ENCODE peak calls at places on chromosome 13, in five cellular contexts. X, R, D, T and Y are unnamed samples.

GRCh38 chr13:30134578-30134977 is 172.8 kb downstream of the KATNAL1 start:
- DNase-seq in D (no peak), T (no peak), X (no peak), R (no peak), Y (no peak)

GRCh38 chr13:43383488-43384165 is 360.2 kb downstream of the DNAJC15 start:
- DNase-seq in D (no peak), R (no peak), X (no peak), T (no peak), Y (no peak)

GRCh38 chr13:97280478-97280877 is 58.3 kb downstream of the MBNL2 start:
- DNase-seq in D (no peak), T (no peak), R (no peak), X (no peak), Y (no peak)

GRCh38 chr13:92224052-92224821 is 825.8 kb downstream of the GPC5 start:
- DNase-seq in X (no peak), T (no peak), D (no peak), R (no peak), Y (no peak)

GRCh38 chr13:109145631-109146030 is 516.2 kb downstream of the MYO16 start:
- DNase-seq in T (no peak), D (peak; percentile 30), X (no peak), R (peak; percentile 43), Y (no peak)

GRCh38 chr13:48775804-48776203 is 122.1 kb downstream of the CYSLTR2 start:
- DNase-seq in X (no peak), T (no peak), D (no peak), R (no peak), Y (no peak)

GRCh38 chr13:51035469-51035868 is 75.6 kb downstream of the C13orf42 start:
- DNase-seq in D (no peak), X (no peak), R (no peak), T (no peak), Y (no peak)

GRCh38 chr13:51148223-51148951 is 37.3 kb upstream of the C13orf42 start:
- DNase-seq in X (no peak), D (no peak), R (no peak), T (no peak), Y (no peak)

GRCh38 chr13:78768950-78769349 is 110.0 kb upstream of the OBI1 start:
- DNase-seq in X (no peak), R (no peak), T (no peak), D (no peak), Y (no peak)

GRCh38 chr13:110610955-110611595 is 4.3 kb upstream of the NAXD start:
- DNase-seq in R (no peak), X (no peak), T (no peak), D (no peak), Y (no peak)

GRCh38 chr13:32141462-32141861 is 109.9 kb downstream of the FRY start:
- DNase-seq in R (no peak), X (no peak), D (no peak), T (no peak), Y (no peak)

GRCh38 chr13:107376393-107377085 is 808.6 kb upstream of the ARGLU1 start:
- DNase-seq in R (no peak), T (no peak), X (no peak), D (no peak), Y (no peak)

GRCh38 chr13:83216521-83217245 is 665.6 kb downstream of the SLITRK1 start:
- DNase-seq in X (no peak), T (no peak), D (no peak), R (no peak), Y (no peak)
- H3K27ac ChIP-seq in X (no peak overlapping the region), T (no peak overlapping the region), D (no peak overlapping the region), R (no peak overlapping the region), Y (no peak overlapping the region)

GRCh38 chr13:114259374-114259773 is 22.0 kb upstream of the UPF3A start:
- DNase-seq in R (no peak), T (no peak), X (no peak), D (no peak), Y (no peak)

GRCh38 chr13:114261328-114261965 is 20.0 kb upstream of the UPF3A start:
- DNase-seq in R (peak; percentile 36), D (peak; percentile 26), T (no peak), X (no peak), Y (no peak)

GRCh38 chr13:114258589-114258988 is 22.8 kb upstream of the UPF3A start:
- DNase-seq in X (no peak), R (peak; percentile 43), D (peak; percentile 28), T (no peak), Y (no peak)

GRCh38 chr13:114259974-114260373 is 21.4 kb upstream of the UPF3A start:
- DNase-seq in R (peak; percentile 41), T (no peak), D (peak; percentile 22), X (no peak), Y (no peak)

GRCh38 chr13:114260818-114261217 is 20.6 kb upstream of the UPF3A start:
- DNase-seq in T (no peak), D (no peak), R (no peak), X (no peak), Y (no peak)
- H3K27ac ChIP-seq in T (no peak overlapping the region), D (no peak overlapping the region), R (no peak overlapping the region), X (no peak overlapping the region), Y (no peak overlapping the region)

DNA sequence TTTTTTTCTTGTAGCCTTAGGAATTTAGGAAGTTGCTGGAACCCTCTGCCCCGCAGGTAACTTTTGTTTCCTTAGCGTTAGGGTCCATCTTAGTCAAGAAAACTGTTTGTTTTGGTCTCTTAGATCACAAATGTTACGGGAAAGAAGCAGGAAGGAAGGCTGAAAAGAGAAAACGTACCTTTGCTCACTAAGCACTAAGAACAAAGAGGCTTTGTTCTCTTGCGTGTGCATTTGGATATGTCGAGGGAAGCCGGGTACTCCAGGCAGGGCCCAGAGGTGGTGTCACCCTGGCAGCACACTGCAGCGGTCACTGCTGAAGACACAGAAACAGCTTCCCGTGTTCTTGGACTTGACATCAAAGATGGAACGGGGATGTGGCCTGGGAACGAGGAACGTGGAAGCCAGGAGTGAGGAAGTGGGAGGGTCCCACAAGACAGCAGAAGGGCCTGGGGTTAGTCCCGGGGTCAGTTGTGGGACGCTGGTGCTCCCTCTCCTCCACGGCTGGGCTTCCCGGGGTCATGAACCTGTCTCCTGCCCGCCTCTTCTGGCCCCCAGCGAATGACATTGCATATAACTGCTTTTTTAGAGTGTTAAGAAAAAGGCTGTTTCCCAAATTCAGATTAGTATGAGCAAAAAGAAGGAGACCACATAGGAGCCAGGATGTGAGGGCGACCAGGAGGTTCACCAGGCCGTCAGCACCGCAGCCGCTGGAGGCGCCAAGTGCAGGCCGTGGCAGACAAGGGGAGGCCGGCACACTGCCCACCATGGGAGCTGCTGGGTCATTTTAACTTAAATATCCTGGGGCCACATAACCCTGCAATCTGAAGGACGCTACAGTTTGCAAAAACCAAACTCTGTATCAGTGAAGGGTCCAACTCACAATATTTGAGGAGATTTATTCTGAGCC is 31.6 kb downstream of the ATP11A start:
- DNase-seq in T (no peak), X (peak; percentile 64), R (peak; percentile 30), D (no peak), Y (no peak)
- H3K27ac ChIP-seq in T (peak overlapping the region; percentile 91), X (peak overlapping the region; percentile 61), R (peak overlapping the region; percentile 77), D (no peak overlapping the region), Y (peak overlapping the region; percentile 39)

GRCh38 chr13:94079876-94080275 is 399.6 kb downstream of the DCT start:
- DNase-seq in R (no peak), T (no peak), X (no peak), D (no peak), Y (no peak)

GRCh38 chr13:94080527-94080926 is 399.0 kb downstream of the DCT start:
- DNase-seq in D (no peak), X (no peak), T (no peak), R (no peak), Y (no peak)
- H3K27ac ChIP-seq in D (no peak overlapping the region), X (no peak overlapping the region), T (no peak overlapping the region), R (no peak overlapping the region), Y (no peak overlapping the region)

GRCh38 chr13:74024856-74025255 is 109.3 kb downstream of the KLF12 start:
- DNase-seq in T (no peak), X (no peak), D (no peak), R (no peak), Y (no peak)
- H3K27ac ChIP-seq in T (no peak overlapping the region), X (no peak overlapping the region), D (peak overlapping the region; percentile 47), R (no peak overlapping the region), Y (no peak overlapping the region)

GRCh38 chr13:79779061-79779460 is 298.1 kb downstream of the NDFIP2 start:
- DNase-seq in X (no peak), T (no peak), D (no peak), R (no peak), Y (no peak)

GRCh38 chr13:79777504-79777903 is 296.5 kb downstream of the NDFIP2 start:
- DNase-seq in D (no peak), R (no peak), X (no peak), T (no peak), Y (no peak)

GRCh38 chr13:79781829-79782540 is 301.0 kb downstream of the NDFIP2 start:
- DNase-seq in R (no peak), X (no peak), D (no peak), T (no peak), Y (no peak)

GRCh38 chr13:79780240-79780639 is 299.3 kb downstream of the NDFIP2 start:
- DNase-seq in X (no peak), T (no peak), D (no peak), R (no peak), Y (no peak)

DNA sequence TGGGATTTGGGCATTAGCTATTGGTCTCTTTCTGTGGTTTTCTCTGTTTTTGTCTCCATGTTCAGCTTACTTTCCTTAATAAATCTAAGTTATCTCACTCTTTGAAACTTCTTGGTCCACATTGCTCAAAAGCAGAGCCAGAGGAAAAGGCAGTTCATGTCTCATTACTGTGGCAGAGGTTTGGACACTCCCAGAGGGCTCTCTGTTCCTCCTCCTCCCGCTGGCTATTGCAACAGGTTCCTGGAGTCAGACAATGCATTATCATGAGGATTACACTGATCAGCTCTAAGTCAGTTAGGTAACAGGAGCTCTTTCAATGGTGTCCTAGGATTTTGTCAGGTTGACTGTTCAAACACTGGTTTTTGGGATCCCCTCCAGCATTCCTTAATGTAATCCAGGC is 298.8 kb downstream of the NDFIP2 start:
- DNase-seq in R (no peak), T (no peak), D (peak; percentile 33), X (no peak), Y (no peak)
- H3K27ac ChIP-seq in R (no peak overlapping the region), T (peak overlapping the region; percentile 19), D (no peak overlapping the region), X (peak overlapping the region; percentile 19), Y (no peak overlapping the region)

GRCh38 chr13:99657848-99658265 is 156.6 kb downstream of the TM9SF2 start:
- DNase-seq in T (peak; percentile 55), D (no peak), X (peak; percentile 67), R (no peak), Y (no peak)
- H3K27ac ChIP-seq in T (peak overlapping the region; percentile 80), D (peak overlapping the region; percentile 72), X (peak overlapping the region; percentile 75), R (no peak overlapping the region), Y (peak overlapping the region; percentile 52)